ENCODE peak calls at places on chromosomes 4 and X, in eight cellular contexts. V, Q, P, U, A, L, M and J are unnamed samples.

GRCh38 chr4:161929966-161930365 is 233.8 kb downstream of the FSTL5 start:
- DNase-seq in V (no peak), M (no peak), A (no peak), Q (no peak), P (no peak), L (no peak), U (no peak), J (no peak)

GRCh38 chrX:123626962-123627361 is 105.9 kb downstream of the THOC2 start:
- DNase-seq in L (no peak), V (no peak), U (no peak), P (no peak), A (no peak), M (no peak), Q (no peak), J (peak; percentile 1)

GRCh38 chr4:822361-823092 is 3.4 kb downstream of the CPLX1 start:
- DNase-seq in U (no peak), P (no peak), V (no peak), M (no peak), A (no peak), L (no peak), Q (no peak), J (no peak)

GRCh38 chr4:119111296-119111695 is 24.3 kb upstream of the MYOZ2 start:
- DNase-seq in V (no peak), U (no peak), L (no peak), P (no peak), A (no peak), M (no peak), Q (no peak), J (no peak)

GRCh38 chr4:156252300-156253016 is 298.8 kb upstream of the CTSO start:
- DNase-seq in V (no peak), A (no peak), Q (no peak), M (no peak), P (no peak), L (no peak), U (no peak), J (no peak)

GRCh38 chr4:126306152-126306869 is 991.6 kb downstream of the FAT4 start:
- DNase-seq in Q (no peak), U (no peak), M (no peak), V (no peak), P (peak; percentile 77), A (peak; percentile 77), L (no peak), J (no peak)

GRCh38 chrX:102696303-102696702 is 15.9 kb upstream of the GPRASP2 start:
- DNase-seq in V (no peak), Q (no peak), P (no peak), A (no peak), U (no peak), L (no peak), M (no peak), J (no peak)

GRCh38 chr4:85928775-85929585 is 430.9 kb downstream of the MAPK10 start:
- DNase-seq in U (no peak), A (no peak), V (no peak), M (no peak), P (no peak), L (peak; percentile 33), Q (peak; percentile 81), J (peak; percentile 9)

GRCh38 chr4:46432923-46433322 is 43.0 kb upstream of the GABRA2 start:
- DNase-seq in Q (peak; percentile 2), A (no peak), L (no peak), V (no peak), M (no peak), U (no peak), P (no peak), J (no peak)

GRCh38 chr4:186757696-186758330 is 34.2 kb upstream of the FAT1 start:
- DNase-seq in P (no peak), U (no peak), L (no peak), A (no peak), Q (no peak), M (no peak), V (no peak), J (no peak)

GRCh38 chr4:22942920-22943559 is 250.3 kb downstream of the GBA3 start:
- DNase-seq in L (no peak), U (no peak), P (no peak), Q (no peak), A (no peak), V (no peak), M (no peak), J (no peak)

GRCh38 chr4:24988776-24989175 is 42.0 kb downstream of the LGI2 start:
- DNase-seq in P (no peak), L (peak; percentile 61), A (no peak), V (no peak), Q (no peak), M (no peak), U (peak; percentile 48), J (no peak)

GRCh38 chrX:135535077-135535630 is 14.7 kb downstream of the INTS6L start:
- DNase-seq in Q (no peak), L (no peak), M (no peak), A (no peak), V (no peak), P (no peak), U (no peak), J (no peak)

GRCh38 chr4:42985971-42986370 is 93.5 kb downstream of the GRXCR1 start:
- DNase-seq in V (no peak), P (no peak), M (no peak), L (no peak), A (no peak), Q (no peak), U (no peak), J (no peak)

GRCh38 chr4:113641025-113641431 is 120.5 kb downstream of the CAMK2D start:
- DNase-seq in L (no peak), A (no peak), P (no peak), Q (no peak), U (peak; percentile 30), V (no peak), M (peak; percentile 57), J (peak; percentile 57)

GRCh38 chr4:39576268-39576667 is 49.0 kb upstream of the UGDH start:
- DNase-seq in M (no peak), U (no peak), V (no peak), P (no peak), L (no peak), Q (no peak), A (no peak), J (peak; percentile 6)

GRCh38 chr4:154807042-154807630 is 26.1 kb downstream of the RBM46 start:
- DNase-seq in Q (no peak), L (peak; percentile 4), V (no peak), M (peak; percentile 24), P (no peak), U (peak; percentile 65), A (no peak), J (peak; percentile 31)
- TF ChIP-seq CTCF in Q (peak; percentile 69), L (peak; percentile 47), V (no peak), M (peak; percentile 50), P (peak; percentile 35), U (peak; percentile 84), A (peak; percentile 46), J (peak; percentile 38)

GRCh38 chr4:163344147-163345050 is 707 bp downstream of the NPY5R start:
- DNase-seq in A (peak; percentile 70), Q (no peak), V (no peak), P (no peak), M (no peak), L (peak; percentile 76), U (no peak), J (no peak)

DNA sequence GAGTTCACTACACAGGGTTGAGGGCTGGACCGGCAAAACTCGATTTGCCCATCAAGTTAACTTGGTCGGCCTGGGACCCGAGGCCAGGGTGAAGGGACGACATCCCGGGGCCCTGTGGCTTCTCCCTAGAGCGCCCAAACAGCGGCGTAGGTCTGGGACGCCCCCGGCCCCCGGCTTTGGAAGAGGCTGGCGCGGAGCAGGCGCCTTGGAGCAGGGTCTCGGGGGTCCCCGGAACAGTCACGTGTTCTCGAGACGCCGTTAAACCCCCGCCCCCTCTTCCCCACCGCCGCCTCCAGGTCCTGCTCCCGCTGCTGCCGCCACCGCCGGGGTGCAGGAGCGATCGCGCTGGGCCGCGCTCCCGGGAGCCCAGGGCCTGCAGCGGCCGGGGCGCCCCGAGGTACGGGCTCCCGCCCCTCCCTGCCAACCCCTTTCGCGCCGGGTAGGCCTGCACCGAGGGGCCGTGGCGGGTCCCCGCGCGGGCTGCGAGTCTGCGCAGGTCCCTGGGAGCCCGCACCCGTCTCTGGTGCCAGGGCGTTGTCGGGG is at the start of gene NPY5R:
- DNase-seq in M (no peak), U (no peak), P (no peak), V (no peak), A (peak; percentile 65), L (peak; percentile 61), Q (no peak), J (no peak)
- H3K4me3 ChIP-seq in M (no peak within 1 kb of the TSS), U (no peak within 1 kb of the TSS), P (peak within 1 kb of the TSS; percentile 39), V (peak within 1 kb of the TSS; percentile 25), A (peak within 1 kb of the TSS; percentile 95), L (peak within 1 kb of the TSS; percentile 88), Q (no peak within 1 kb of the TSS), J (no peak within 1 kb of the TSS)

DNA sequence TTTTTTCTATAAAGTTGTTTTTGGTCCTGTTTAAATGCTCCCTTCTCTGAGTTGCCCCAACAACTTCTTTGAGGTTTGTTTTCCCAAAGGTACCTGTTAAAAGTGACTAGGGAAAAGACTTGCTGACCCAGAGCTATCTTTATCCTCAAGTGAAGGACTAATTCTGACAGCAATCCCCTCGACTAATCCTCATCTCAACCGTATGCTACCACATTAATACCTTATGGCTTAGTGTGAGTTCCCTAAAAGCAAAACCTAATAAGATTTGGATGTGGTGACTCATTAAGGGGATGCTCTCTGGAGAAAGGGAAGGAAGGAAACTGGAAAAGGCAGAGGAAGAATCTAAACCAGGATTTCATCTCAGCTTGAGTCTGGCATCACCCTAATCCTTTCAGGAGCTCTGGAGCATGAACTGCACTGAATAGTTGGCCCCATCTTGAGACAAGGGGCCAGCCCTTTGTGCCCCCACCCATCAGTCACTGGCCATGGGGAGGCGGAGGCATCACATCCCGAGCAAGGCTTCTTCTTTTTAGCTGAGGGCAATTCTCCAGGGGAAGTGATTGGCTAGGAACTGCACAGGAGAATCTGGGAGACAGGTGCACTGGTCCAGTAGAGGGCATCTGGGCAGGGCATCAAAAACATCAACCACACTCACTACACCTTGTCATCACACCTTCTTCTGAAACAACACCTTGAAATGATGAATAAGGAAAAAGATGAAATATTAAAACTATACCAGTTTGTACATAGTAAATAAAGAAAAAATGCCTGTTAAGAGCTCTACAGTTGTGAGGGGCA is 6.9 kb upstream of the BBS7 start:
- DNase-seq in P (no peak), L (peak; percentile 84), Q (no peak), U (no peak), V (no peak), M (no peak), A (no peak), J (no peak)
- TF ChIP-seq CTCF in P (no peak), L (peak; percentile 19), Q (no peak), U (peak; percentile 31), V (no peak), M (no peak), A (no peak), J (no peak)

DNA sequence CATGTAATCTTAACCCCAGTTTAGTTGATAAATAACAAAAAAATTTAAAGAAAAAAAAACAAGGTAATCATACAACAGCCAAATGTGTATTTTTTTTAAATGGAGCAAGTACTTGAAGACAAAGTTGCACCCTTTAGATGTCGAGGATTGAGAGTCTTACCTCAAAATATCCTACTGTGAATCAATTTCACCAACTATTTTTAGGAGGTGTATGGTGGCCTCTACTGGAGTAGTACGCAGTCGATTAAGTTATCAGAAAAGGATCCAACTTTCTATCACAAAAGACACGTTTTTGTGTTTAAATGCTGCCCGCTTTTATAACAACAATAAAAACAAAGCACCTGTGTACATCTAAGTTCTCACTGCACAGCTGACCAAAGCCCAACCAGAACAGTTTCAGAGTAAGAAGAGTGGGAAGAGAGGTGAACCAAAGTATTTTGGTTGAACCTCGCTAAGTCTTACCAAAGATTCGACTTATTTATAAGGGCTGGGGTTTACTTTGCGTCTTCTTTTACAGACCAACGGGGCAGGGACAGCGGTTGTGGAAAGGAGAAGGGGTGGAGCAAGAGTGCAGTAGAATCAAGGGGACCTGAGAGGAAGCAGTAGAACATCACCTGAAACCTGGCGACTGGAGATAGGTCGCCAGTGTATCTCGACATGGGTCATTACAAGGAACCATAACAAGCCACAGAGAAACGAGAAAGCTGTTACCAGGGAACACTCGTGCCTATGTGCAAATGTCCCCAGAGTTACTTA is 1.2 kb downstream of the RPS6KA6 start:
- DNase-seq in V (no peak), A (no peak), L (no peak), P (peak; percentile 4), U (peak; percentile 48), M (no peak), Q (peak; percentile 2), J (no peak)
- H3K4me3 ChIP-seq in V (peak overlapping the region; percentile 56), A (peak overlapping the region; percentile 76), L (peak overlapping the region; percentile 55), P (peak overlapping the region; percentile 48), U (peak overlapping the region; percentile 70), M (peak overlapping the region; percentile 36), Q (no peak overlapping the region), J (no peak overlapping the region)